ENCODE peak calls at places on chromosomes 4 and X, in six cellular contexts. L is naive thymus-derived CD4-positive, alpha-beta T cell; H is GM23338; X is mesendoderm; M is GM23248; Y is hepatocyte. U is an unnamed sample.

GRCh38 chrX:46326161-46326560 is 219.1 kb downstream of the ZNF674 start:
- DNase-seq in X (peak; percentile 75), H (peak; percentile 31), Y (no peak), M (peak; percentile 46), L (no peak), U (no peak)

GRCh38 chr4:48254381-48255072 is 15.1 kb downstream of the TEC start:
- DNase-seq in L (no peak), M (peak; percentile 22), Y (no peak), X (no peak), H (no peak), U (no peak)

GRCh38 chr4:90419124-90419711 is 292.0 kb downstream of the CCSER1 start:
- DNase-seq in X (peak; percentile 69), Y (peak; percentile 50), H (peak; percentile 67), L (no peak), M (peak; percentile 37), U (no peak)

GRCh38 chrX:120791013-120791643 is 84.5 kb downstream of the CT47B1 start:
- DNase-seq in H (no peak), M (peak; percentile 83), X (peak; percentile 2), Y (peak; percentile 31), L (no peak), U (no peak)

GRCh38 chrX:23513121-23513520 is 154.2 kb upstream of the PRDX4 start:
- DNase-seq in M (no peak), H (peak; percentile 70), Y (no peak), X (peak; percentile 29), L (no peak), U (peak; percentile 57)

GRCh38 chr4:14863420-14864364 is 138.6 kb upstream of the CPEB2 start:
- DNase-seq in Y (no peak), L (no peak), H (no peak), X (no peak), M (peak; percentile 12), U (no peak)

GRCh38 chr4:1770245-1770644 is 22.8 kb upstream of the FGFR3 start:
- DNase-seq in H (no peak), L (no peak), M (no peak), Y (no peak), X (no peak), U (no peak)

GRCh38 chr4:82515705-82516104 is 46.1 kb downstream of the TMEM150C start:
- DNase-seq in H (no peak), L (no peak), X (no peak), M (peak; percentile 78), Y (no peak), U (no peak)

GRCh38 chr4:37463457-37463856 is 218.9 kb downstream of the NWD2 start:
- DNase-seq in L (no peak), Y (no peak), M (no peak), X (peak; percentile 60), H (peak; percentile 60), U (peak; percentile 68)

GRCh38 chr4:53055274-53055673 is 193.2 kb downstream of the RASL11B start:
- DNase-seq in Y (peak; percentile 7), M (peak; percentile 61), H (no peak), L (no peak), X (no peak), U (no peak)

GRCh38 chr4:175470141-175470540 is 341.9 kb downstream of the GPM6A start:
- DNase-seq in H (no peak), Y (no peak), L (no peak), X (peak; percentile 72), M (peak; percentile 36), U (no peak)

GRCh38 chrX:148322906-148323305 is 177.5 kb upstream of the AFF2 start:
- DNase-seq in M (no peak), Y (no peak), H (no peak), X (no peak), L (no peak), U (no peak)

GRCh38 chr4:184395451-184395917 is 78.9 kb downstream of the IRF2 start:
- DNase-seq in L (no peak), M (no peak), H (no peak), Y (no peak), X (no peak), U (peak; percentile 5)

GRCh38 chr4:20272411-20272872 is 20.7 kb downstream of the SLIT2 start:
- DNase-seq in H (no peak), L (no peak), Y (no peak), X (no peak), M (peak; percentile 62), U (no peak)

GRCh38 chr4:145071560-145071959 is 26.4 kb downstream of the ANAPC10 start:
- DNase-seq in X (no peak), H (no peak), L (no peak), Y (no peak), M (no peak), U (no peak)

GRCh38 chrX:83829874-83830273 is 31.1 kb upstream of the CYLC1 start:
- DNase-seq in Y (no peak), H (no peak), X (no peak), M (no peak), L (no peak), U (no peak)

GRCh38 chr4:115851918-115852766 is 738.7 kb upstream of the NDST4 start:
- DNase-seq in H (peak; percentile 90), L (no peak), M (peak; percentile 56), X (peak; percentile 87), Y (peak; percentile 86), U (peak; percentile 88)

GRCh38 chr4:148026022-148026421 is 294.1 kb downstream of the ARHGAP10 start:
- DNase-seq in X (peak; percentile 31), H (no peak), L (no peak), M (peak; percentile 95), Y (no peak), U (peak; percentile 61)

GRCh38 chr4:183059797-183060196 is 39.3 kb upstream of the WWC2 start:
- DNase-seq in Y (no peak), M (no peak), H (no peak), X (no peak), L (no peak), U (no peak)

GRCh38 chrX:13703589-13703988 is 14.7 kb downstream of the RAB9A start:
- DNase-seq in Y (no peak), X (no peak), H (no peak), L (no peak), M (no peak), U (no peak)

GRCh38 chrX:12802741-12803140 is 11.5 kb downstream of the PRPS2 start:
- DNase-seq in L (no peak), X (no peak), Y (no peak), M (no peak), H (no peak), U (no peak)

GRCh38 chrX:110791206-110791605 is 4.4 kb downstream of the CHRDL1 start:
- DNase-seq in M (no peak), X (no peak), Y (no peak), L (no peak), H (no peak), U (no peak)

GRCh38 chr4:154082760-154083530 is 294.1 kb upstream of the SFRP2 start:
- DNase-seq in L (no peak), X (peak; percentile 86), H (peak; percentile 83), Y (peak; percentile 7), M (peak; percentile 31), U (peak; percentile 85)

GRCh38 chr4:180542445-180543100 is 1700.6 kb upstream of the TENM3 start:
- DNase-seq in M (no peak), H (no peak), L (no peak), Y (peak; percentile 10), X (no peak), U (no peak)

GRCh38 chrX:73562458-73562857 is 539 bp upstream of the CHIC1 start:
- DNase-seq in L (no peak), X (peak; percentile 1), M (no peak), Y (no peak), H (no peak), U (no peak)

GRCh38 chr4:71163317-71163716 is 169.9 kb downstream of the DCK start:
- DNase-seq in Y (no peak), L (no peak), X (no peak), M (no peak), H (no peak), U (no peak)

GRCh38 chr4:14524236-14524635 is 478.0 kb upstream of the CPEB2 start:
- DNase-seq in X (peak; percentile 82), L (no peak), Y (no peak), H (no peak), M (no peak), U (no peak)

DNA sequence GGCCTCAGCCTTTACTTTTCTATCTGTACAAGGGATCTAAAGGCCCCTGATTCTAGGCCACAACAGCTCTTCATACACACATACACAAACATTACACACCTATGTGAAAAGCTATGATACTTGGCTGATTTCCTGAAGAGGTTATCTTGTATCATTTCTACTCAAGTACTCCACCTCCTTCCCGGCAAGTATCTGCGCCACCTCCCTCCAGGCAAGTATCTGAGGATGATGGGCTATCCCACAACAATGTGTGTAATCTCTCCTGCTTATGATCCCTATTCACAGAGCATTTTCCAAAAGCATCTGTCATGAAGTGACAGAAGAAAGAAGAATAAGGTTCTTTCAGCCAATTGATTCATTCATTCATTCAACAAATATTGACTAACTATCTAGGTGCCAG is 36.8 kb downstream of the AFAP1 start:
- DNase-seq in H (no peak), L (no peak), X (no peak), M (no peak), Y (no peak), U (no peak)
- H3K4me1 ChIP-seq in H (peaks cover 72% of the 10 kb centered on the region), L (no peaks in the 10 kb centered on the region), X (peaks cover 25% of the 10 kb centered on the region), M (peaks cover 74% of the 10 kb centered on the region), Y (peaks cover 24% of the 10 kb centered on the region), U (peaks cover 42% of the 10 kb centered on the region)

GRCh38 chr4:139694522-139694921 is 28.9 kb downstream of the MGST2 start:
- DNase-seq in Y (no peak), X (no peak), M (no peak), L (no peak), H (no peak), U (no peak)
- H3K4me1 ChIP-seq in Y (peaks cover 17% of the 10 kb centered on the region), X (no peaks in the 10 kb centered on the region), M (no peaks in the 10 kb centered on the region), L (no peaks in the 10 kb centered on the region), H (no peaks in the 10 kb centered on the region), U (peaks cover 6% of the 10 kb centered on the region)

GRCh38 chr4:680931-681645 is 6.7 kb downstream of the MYL5 start:
- DNase-seq in X (peak; percentile 78), M (peak; percentile 66), H (peak; percentile 77), L (no peak), Y (peak; percentile 80), U (peak; percentile 87)

GRCh38 chr4:682490-683172 is 6.3 kb downstream of the SLC49A3 start:
- DNase-seq in H (no peak), X (no peak), L (no peak), Y (no peak), M (no peak), U (no peak)

GRCh38 chr4:680565-680930 is 6.2 kb downstream of the MYL5 start:
- DNase-seq in L (no peak), M (peak; percentile 31), H (peak; percentile 64), Y (no peak), X (no peak), U (no peak)

GRCh38 chr4:683247-683897 is 5.6 kb downstream of the SLC49A3 start:
- DNase-seq in Y (no peak), L (no peak), X (no peak), M (no peak), H (no peak), U (no peak)

GRCh38 chr4:681736-682451 is 7.1 kb downstream of the SLC49A3 start:
- DNase-seq in X (no peak), H (peak; percentile 72), M (no peak), L (peak; percentile 44), Y (peak; percentile 62), U (peak; percentile 75)
- H3K4me1 ChIP-seq in X (peaks cover 1% of the 10 kb centered on the region), H (no peaks in the 10 kb centered on the region), M (peaks cover under 1% of the 10 kb centered on the region), L (peaks cover 4% of the 10 kb centered on the region), Y (peaks cover 15% of the 10 kb centered on the region), U (no peaks in the 10 kb centered on the region)

GRCh38 chrX:40107291-40108083 is 9.7 kb upstream of the BCOR start:
- DNase-seq in H (peak; percentile 44), X (peak; percentile 84), M (peak; percentile 68), Y (peak; percentile 76), L (no peak), U (peak; percentile 90)
- H3K4me1 ChIP-seq in H (peaks cover 18% of the 10 kb centered on the region), X (peaks cover 2% of the 10 kb centered on the region), M (peaks cover 19% of the 10 kb centered on the region), Y (peaks cover 57% of the 10 kb centered on the region), L (no peaks in the 10 kb centered on the region), U (no peaks in the 10 kb centered on the region)

GRCh38 chrX:153539171-153539978 is 21.9 kb downstream of the ATP2B3 start:
- DNase-seq in Y (peak; percentile 79), M (peak; percentile 75), H (peak; percentile 69), X (peak; percentile 64), L (peak; percentile 43), U (peak; percentile 90)
- H3K4me1 ChIP-seq in Y (no peaks in the 10 kb centered on the region), M (no peaks in the 10 kb centered on the region), H (no peaks in the 10 kb centered on the region), X (no peaks in the 10 kb centered on the region), L (no peaks in the 10 kb centered on the region), U (no peaks in the 10 kb centered on the region)